ENCODE peak calls at places on chromosomes 11 and 22, in four cellular contexts. Q is EH, G is mucosa of descending colon, P is colonic mucosa. S is an unnamed sample.

GRCh38 chr22:23533771-23534191 is 46.3 kb downstream of the IGLL1 start:
- DNase-seq in Q (no peak), G (peak), P (peak), S (no peak)

GRCh38 chr22:38841635-38842034 is 2.2 kb downstream of the NPTXR start:
- DNase-seq in Q (no peak), G (no peak), P (no peak), S (no peak)

GRCh38 chr22:22171357-22172218 is 73.0 kb upstream of the VPREB1 start:
- DNase-seq in Q (peak), G (no peak), P (no peak), S (peak)

GRCh38 chr11:18564149-18564548 is 24.4 kb downstream of the UEVLD start:
- DNase-seq in Q (no peak), G (no peak), P (no peak), S (no peak)

GRCh38 chr11:100870138-100870537 is 183.1 kb downstream of the ARHGAP42 start:
- DNase-seq in Q (no peak), G (no peak), P (no peak), S (no peak)

GRCh38 chr11:63906585-63906984 is 10.4 kb downstream of the RCOR2 start:
- DNase-seq in Q (peak), G (peak), P (no peak), S (no peak)

GRCh38 chr11:37688461-37688860 is 1090.4 kb upstream of the RAG2 start:
- DNase-seq in Q (no peak), G (no peak), P (no peak), S (no peak)

GRCh38 chr11:43579919-43580276 is 100.6 kb upstream of the HSD17B12 start:
- DNase-seq in Q (no peak), G (no peak), P (no peak), S (no peak)

GRCh38 chr11:113723706-113724246 is 17.7 kb upstream of the TMPRSS5 start:
- DNase-seq in Q (no peak), G (no peak), P (no peak), S (no peak)

GRCh38 chr11:128845334-128845780 is 21.7 kb downstream of the KCNJ1 start:
- DNase-seq in Q (no peak), G (no peak), P (no peak), S (no peak)

S was measured in RKO.